ENCODE peak calls at places on chromosomes 3 and 15, in ten cellular contexts. K, Q, S, G, L, H, A, R, M and B are unnamed samples.

GRCh38 chr15:90873998-90874605 is 5.7 kb downstream of the FURIN start:
- DNase-seq in K (no peak), Q (peak), S (no peak), G (no peak), L (peak), H (no peak), A (no peak), R (no peak), M (no peak), B (no peak)

GRCh38 chr3:49638445-49638844 is 35.7 kb upstream of the APEH start:
- DNase-seq in K (no peak), Q (no peak), S (no peak), G (peak), L (peak), H (peak), A (no peak), R (peak), M (peak), B (no peak)

GRCh38 chr15:69193948-69194827 is 33.8 kb downstream of the GLCE start:
- DNase-seq in K (no peak), Q (no peak), S (no peak), G (peak), L (peak), H (peak), A (no peak), R (peak), M (no peak), B (no peak)

GRCh38 chr3:43742935-43743334 is 52.2 kb downstream of the ABHD5 start:
- DNase-seq in K (no peak), Q (no peak), S (no peak), G (no peak), L (no peak), H (peak), A (no peak), R (peak), M (peak), B (no peak)

GRCh38 chr15:78325092-78325843 is 14.9 kb upstream of the CRABP1 start:
- DNase-seq in K (no peak), Q (no peak), S (no peak), G (peak), L (peak), H (no peak), A (no peak), R (peak), M (no peak), B (no peak)

GRCh38 chr3:157123621-157124020 is 36.3 kb downstream of the CCNL1 start:
- DNase-seq in K (no peak), Q (no peak), S (no peak), G (peak), L (no peak), H (no peak), A (no peak), R (peak), M (no peak), B (no peak)

GRCh38 chr3:36904641-36905040 is 40.2 kb downstream of the TRANK1 start:
- DNase-seq in K (no peak), Q (no peak), S (no peak), G (no peak), L (peak), H (peak), A (no peak), R (peak), M (no peak), B (no peak)

GRCh38 chr3:46993292-46993691 is 13.8 kb downstream of the NBEAL2 start:
- DNase-seq in K (no peak), Q (no peak), S (no peak), G (no peak), L (no peak), H (no peak), A (no peak), R (no peak), M (no peak), B (no peak)

GRCh38 chr3:35383216-35383615 is 256.1 kb upstream of the ARPP21 start:
- DNase-seq in K (no peak), Q (no peak), S (no peak), G (no peak), L (no peak), H (no peak), A (no peak), R (no peak), M (no peak), B (no peak)

GRCh38 chr3:100789582-100789981 is 80.3 kb downstream of the TFG start:
- DNase-seq in K (no peak), Q (no peak), S (no peak), G (no peak), L (no peak), H (no peak), A (no peak), R (peak), M (no peak), B (no peak)

GRCh38 chr3:177212756-177213155 is 15.5 kb upstream of the TBL1XR1 start:
- DNase-seq in K (no peak), Q (no peak), S (no peak), G (no peak), L (no peak), H (no peak), A (no peak), R (no peak), M (no peak), B (no peak)
- H3K27ac ChIP-seq in K (no peak), Q (peak), S (no peak), G (no peak), L (no peak), H (no peak), A (no peak), R (no peak), M (no peak), B (no peak)

GRCh38 chr3:48595075-48595525 is at the start of gene COL7A1:
- DNase-seq in K (no peak), Q (no peak), S (peak), G (no peak), L (no peak), H (no peak), A (no peak), R (no peak), M (no peak), B (no peak)
- H3K27ac ChIP-seq in K (no peak), Q (no peak), S (no peak), G (peak), L (peak), H (peak), A (no peak), R (peak), M (peak), B (no peak)

GRCh38 chr3:129063091-129063640 is 2.6 kb downstream of the GP9 start:
- DNase-seq in K (no peak), Q (no peak), S (no peak), G (no peak), L (no peak), H (no peak), A (no peak), R (no peak), M (no peak), B (no peak)

GRCh38 chr3:129061888-129062834 is 1.6 kb downstream of the GP9 start:
- DNase-seq in K (no peak), Q (no peak), S (no peak), G (no peak), L (no peak), H (no peak), A (no peak), R (no peak), M (no peak), B (no peak)

GRCh38 chr3:129065727-129066087 is 5.1 kb downstream of the GP9 start:
- DNase-seq in K (no peak), Q (no peak), S (no peak), G (no peak), L (no peak), H (no peak), A (no peak), R (no peak), M (no peak), B (no peak)

GRCh38 chr3:129063841-129064482 is 3.4 kb downstream of the GP9 start:
- DNase-seq in K (no peak), Q (no peak), S (no peak), G (no peak), L (no peak), H (no peak), A (no peak), R (no peak), M (no peak), B (no peak)

GRCh38 chr3:129064969-129065726 is 4.6 kb downstream of the GP9 start:
- DNase-seq in K (no peak), Q (no peak), S (no peak), G (no peak), L (no peak), H (no peak), A (no peak), R (no peak), M (no peak), B (no peak)
- H3K27ac ChIP-seq in K (no peak), Q (no peak), S (no peak), G (no peak), L (no peak), H (no peak), A (no peak), R (no peak), M (no peak), B (no peak)

GRCh38 chr15:93028111-93028631 is 60.8 kb downstream of the RGMA start:
- DNase-seq in K (no peak), Q (peak), S (no peak), G (no peak), L (no peak), H (no peak), A (no peak), R (no peak), M (no peak), B (no peak)
- H3K27ac ChIP-seq in K (no peak), Q (peak), S (no peak), G (peak), L (no peak), H (peak), A (peak), R (peak), M (no peak), B (peak)

GRCh38 chr3:196501316-196502064 is 2.1 kb downstream of the RNF168 start:
- DNase-seq in K (no peak), Q (no peak), S (peak), G (peak), L (peak), H (peak), A (no peak), R (peak), M (peak), B (no peak)
- H3K27ac ChIP-seq in K (peak), Q (no peak), S (no peak), G (peak), L (no peak), H (peak), A (no peak), R (peak), M (peak), B (no peak)

DNA sequence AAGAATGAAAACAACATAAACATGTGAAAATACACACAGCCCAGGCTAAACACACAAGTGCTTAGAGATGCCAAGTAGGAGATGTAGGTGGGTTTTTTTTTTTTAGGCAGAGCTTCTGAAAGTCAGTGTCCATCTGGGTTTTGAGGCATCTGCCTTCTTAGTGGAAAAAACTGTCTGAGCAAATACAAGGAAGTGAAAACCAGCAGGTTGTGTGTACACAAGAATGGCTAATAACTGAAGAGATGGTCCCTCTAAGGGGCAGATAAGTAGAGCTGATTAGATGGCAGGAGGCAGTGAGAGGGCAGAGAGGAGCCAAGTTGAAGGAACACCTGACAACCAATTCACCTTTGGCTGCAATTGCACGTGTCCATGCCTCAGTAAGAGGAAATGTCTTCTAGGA is 34.9 kb downstream of the CYP19A1 start:
- DNase-seq in K (no peak), Q (no peak), S (no peak), G (no peak), L (no peak), H (no peak), A (no peak), R (no peak), M (no peak), B (no peak)
- H3K27ac ChIP-seq in K (no peak), Q (no peak), S (no peak), G (no peak), L (no peak), H (no peak), A (no peak), R (no peak), M (no peak), B (no peak)